ENCODE peak calls at places on chromosomes 5 and 9, in six cellular contexts. One of them, this sample, is unnamed.

GRCh38 chr9:94860678-94861588 is 134.4 kb downstream of the AOPEP start:
- DNase-seq in cardiac muscle cell: peak; percentile 57
- DNase-seq in pancreas: no peak
- DNase-seq in brain microvascular endothelial cell: peak; percentile 82
- DNase-seq in astrocyte: peak; percentile 100
- DNase-seq in tibial artery: no peak
- DNase-seq in this sample: peak; percentile 75

GRCh38 chr5:148796931-148797330 is 29.5 kb upstream of the ADRB2 start:
- DNase-seq in cardiac muscle cell: no peak
- DNase-seq in pancreas: no peak
- DNase-seq in brain microvascular endothelial cell: no peak
- DNase-seq in astrocyte: no peak
- DNase-seq in tibial artery: no peak
- DNase-seq in this sample: no peak

GRCh38 chr5:59500014-59500413 is 393.5 kb downstream of the PDE4D start:
- DNase-seq in cardiac muscle cell: no peak
- DNase-seq in pancreas: no peak
- DNase-seq in brain microvascular endothelial cell: no peak
- DNase-seq in astrocyte: no peak
- DNase-seq in tibial artery: no peak
- DNase-seq in this sample: no peak

GRCh38 chr5:37448941-37449340 is 69.8 kb downstream of the WDR70 start:
- DNase-seq in cardiac muscle cell: peak; percentile 12
- DNase-seq in pancreas: no peak
- DNase-seq in brain microvascular endothelial cell: no peak
- DNase-seq in astrocyte: peak; percentile 62
- DNase-seq in tibial artery: no peak
- DNase-seq in this sample: no peak

GRCh38 chr9:79883073-79883645 is 311.4 kb downstream of the TLE4 start:
- DNase-seq in cardiac muscle cell: no peak
- DNase-seq in pancreas: no peak
- DNase-seq in brain microvascular endothelial cell: no peak
- DNase-seq in astrocyte: no peak
- DNase-seq in tibial artery: no peak
- DNase-seq in this sample: no peak

GRCh38 chr9:129027224-129027684 is 877 bp downstream of the SH3GLB2 start:
- DNase-seq in cardiac muscle cell: no peak
- DNase-seq in pancreas: no peak
- DNase-seq in brain microvascular endothelial cell: no peak
- DNase-seq in astrocyte: no peak
- DNase-seq in tibial artery: no peak
- DNase-seq in this sample: no peak

GRCh38 chr5:57482671-57483106 is at the start of gene ACTBL2:
- DNase-seq in cardiac muscle cell: peak; percentile 65
- DNase-seq in pancreas: no peak
- DNase-seq in brain microvascular endothelial cell: peak; percentile 79
- DNase-seq in astrocyte: peak; percentile 94
- DNase-seq in tibial artery: no peak
- DNase-seq in this sample: no peak

GRCh38 chr9:16960084-16960483 is 89.6 kb upstream of the BNC2 start:
- DNase-seq in cardiac muscle cell: peak; percentile 16
- DNase-seq in pancreas: no peak
- DNase-seq in brain microvascular endothelial cell: peak; percentile 51
- DNase-seq in astrocyte: peak; percentile 41
- DNase-seq in tibial artery: no peak
- DNase-seq in this sample: no peak

GRCh38 chr5:127028822-127029457 is 1.4 kb downstream of the MARCHF3 start:
- DNase-seq in cardiac muscle cell: peak; percentile 13
- DNase-seq in pancreas: no peak
- DNase-seq in brain microvascular endothelial cell: peak; percentile 56
- DNase-seq in astrocyte: no peak
- DNase-seq in tibial artery: peak; percentile 30
- DNase-seq in this sample: no peak

GRCh38 chr5:151627650-151628049 is 36.5 kb upstream of the FAT2 start:
- DNase-seq in cardiac muscle cell: no peak
- DNase-seq in pancreas: no peak
- DNase-seq in brain microvascular endothelial cell: peak; percentile 30
- DNase-seq in astrocyte: peak; percentile 21
- DNase-seq in tibial artery: no peak
- DNase-seq in this sample: no peak

GRCh38 chr5:134989291-134989830 is 21.7 kb downstream of the CATSPER3 start:
- DNase-seq in cardiac muscle cell: peak; percentile 47
- DNase-seq in pancreas: no peak
- DNase-seq in brain microvascular endothelial cell: peak; percentile 2
- DNase-seq in astrocyte: peak; percentile 64
- DNase-seq in tibial artery: no peak
- DNase-seq in this sample: peak; percentile 8

GRCh38 chr9:81861644-81862043 is 66.6 kb upstream of the SPATA31D4 start:
- DNase-seq in cardiac muscle cell: peak; percentile 60
- DNase-seq in pancreas: no peak
- DNase-seq in brain microvascular endothelial cell: peak; percentile 53
- DNase-seq in astrocyte: peak; percentile 88
- DNase-seq in tibial artery: no peak
- DNase-seq in this sample: no peak

GRCh38 chr5:145680744-145681143 is 154.4 kb downstream of the PRELID2 start:
- DNase-seq in cardiac muscle cell: peak; percentile 14
- DNase-seq in pancreas: no peak
- DNase-seq in brain microvascular endothelial cell: no peak
- DNase-seq in astrocyte: no peak
- DNase-seq in tibial artery: no peak
- DNase-seq in this sample: no peak

GRCh38 chr9:27784999-27785713 is 211.9 kb upstream of the C9orf72 start:
- DNase-seq in cardiac muscle cell: peak; percentile 11
- DNase-seq in pancreas: no peak
- DNase-seq in brain microvascular endothelial cell: peak; percentile 29
- DNase-seq in astrocyte: peak; percentile 23
- DNase-seq in tibial artery: no peak
- DNase-seq in this sample: no peak

GRCh38 chr5:172336666-172337310 is 53.2 kb upstream of the UBTD2 start:
- DNase-seq in cardiac muscle cell: no peak
- DNase-seq in pancreas: no peak
- DNase-seq in brain microvascular endothelial cell: no peak
- DNase-seq in astrocyte: no peak
- DNase-seq in tibial artery: no peak
- DNase-seq in this sample: no peak

GRCh38 chr5:110268985-110269384 is 457.5 kb downstream of the TMEM232 start:
- DNase-seq in cardiac muscle cell: no peak
- DNase-seq in pancreas: no peak
- DNase-seq in brain microvascular endothelial cell: no peak
- DNase-seq in astrocyte: no peak
- DNase-seq in tibial artery: no peak
- DNase-seq in this sample: no peak

GRCh38 chr5:157476699-157477408 is 16.8 kb downstream of the NIPAL4 start:
- DNase-seq in cardiac muscle cell: peak; percentile 82
- DNase-seq in pancreas: no peak
- DNase-seq in brain microvascular endothelial cell: peak; percentile 73
- DNase-seq in astrocyte: peak; percentile 45
- DNase-seq in tibial artery: no peak
- DNase-seq in this sample: no peak

GRCh38 chr5:142826741-142827492 is 56.7 kb downstream of the ARHGAP26 start:
- DNase-seq in cardiac muscle cell: peak; percentile 70
- DNase-seq in pancreas: no peak
- DNase-seq in brain microvascular endothelial cell: peak; percentile 62
- DNase-seq in astrocyte: peak; percentile 78
- DNase-seq in tibial artery: no peak
- DNase-seq in this sample: no peak

GRCh38 chr9:107270082-107270481 is 13.0 kb upstream of the RAD23B start:
- DNase-seq in cardiac muscle cell: no peak
- DNase-seq in pancreas: no peak
- DNase-seq in brain microvascular endothelial cell: no peak
- DNase-seq in astrocyte: no peak
- DNase-seq in tibial artery: no peak
- DNase-seq in this sample: no peak

GRCh38 chr9:107269254-107269653 is 13.8 kb upstream of the RAD23B start:
- DNase-seq in cardiac muscle cell: no peak
- DNase-seq in pancreas: no peak
- DNase-seq in brain microvascular endothelial cell: no peak
- DNase-seq in astrocyte: no peak
- DNase-seq in tibial artery: no peak
- DNase-seq in this sample: no peak

GRCh38 chr9:107268560-107268959 is 14.5 kb upstream of the RAD23B start:
- DNase-seq in cardiac muscle cell: no peak
- DNase-seq in pancreas: no peak
- DNase-seq in brain microvascular endothelial cell: no peak
- DNase-seq in astrocyte: no peak
- DNase-seq in tibial artery: no peak
- DNase-seq in this sample: no peak

GRCh38 chr9:107270580-107270979 is 12.5 kb upstream of the RAD23B start:
- DNase-seq in cardiac muscle cell: no peak
- DNase-seq in pancreas: no peak
- DNase-seq in brain microvascular endothelial cell: no peak
- DNase-seq in astrocyte: no peak
- DNase-seq in tibial artery: no peak
- DNase-seq in this sample: no peak

GRCh38 chr9:107269681-107270080 is 13.4 kb upstream of the RAD23B start:
- DNase-seq in cardiac muscle cell: peak; percentile 73
- DNase-seq in pancreas: no peak
- DNase-seq in brain microvascular endothelial cell: no peak
- DNase-seq in astrocyte: no peak
- DNase-seq in tibial artery: no peak
- DNase-seq in this sample: no peak
- H3K4me3 ChIP-seq in cardiac muscle cell: no peak overlapping the region
- H3K4me3 ChIP-seq in pancreas: no peak overlapping the region
- H3K4me3 ChIP-seq in brain microvascular endothelial cell: no peak overlapping the region
- H3K4me3 ChIP-seq in astrocyte: no peak overlapping the region
- H3K4me3 ChIP-seq in tibial artery: no peak overlapping the region
- H3K4me3 ChIP-seq in this sample: no peak overlapping the region

GRCh38 chr5:16160706-16161105 is 18.9 kb downstream of the MARCHF11 start:
- DNase-seq in cardiac muscle cell: peak; percentile 78
- DNase-seq in pancreas: peak; percentile 30
- DNase-seq in brain microvascular endothelial cell: peak; percentile 37
- DNase-seq in astrocyte: peak; percentile 39
- DNase-seq in tibial artery: no peak
- DNase-seq in this sample: peak; percentile 25
- TF ChIP-seq CTCF in cardiac muscle cell: peak; percentile 76
- TF ChIP-seq CTCF in pancreas: peak; percentile 29
- TF ChIP-seq CTCF in brain microvascular endothelial cell: peak; percentile 78
- TF ChIP-seq CTCF in astrocyte: peak; percentile 71
- TF ChIP-seq CTCF in tibial artery: peak; percentile 13
- TF ChIP-seq CTCF in this sample: peak; percentile 75

DNA sequence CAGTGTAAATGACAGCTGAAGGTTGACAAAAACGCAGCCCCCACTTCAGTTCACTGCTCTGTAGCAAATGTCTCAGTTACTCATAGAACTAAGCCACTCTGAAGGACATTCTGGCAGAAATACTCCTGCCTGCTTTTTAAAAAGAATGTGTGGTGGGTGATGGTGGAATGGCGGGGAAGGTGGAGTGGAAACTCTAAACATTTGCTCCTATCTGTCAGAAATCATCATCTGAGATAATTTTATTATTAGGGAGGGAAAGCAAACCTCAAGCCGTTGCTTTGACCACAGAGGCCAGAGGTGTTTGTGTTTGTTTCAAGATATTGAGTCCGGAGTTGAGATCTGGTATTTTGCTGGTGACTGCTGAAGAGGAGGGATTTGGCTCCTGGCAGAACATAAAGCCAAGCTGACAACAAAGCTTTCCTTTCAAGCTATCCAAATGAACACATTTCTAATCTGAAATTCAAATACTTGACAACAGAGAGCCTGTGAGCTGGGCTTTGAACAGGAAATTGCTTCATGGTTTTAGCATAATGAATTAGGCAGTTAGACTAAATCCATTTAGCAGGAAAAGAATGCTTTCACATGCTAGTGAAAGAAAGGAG is 362.7 kb downstream of the CSNK1G3 start:
- DNase-seq in cardiac muscle cell: peak; percentile 90
- DNase-seq in pancreas: no peak
- DNase-seq in brain microvascular endothelial cell: peak; percentile 49
- DNase-seq in astrocyte: peak; percentile 88
- DNase-seq in tibial artery: no peak
- DNase-seq in this sample: no peak
- H3K4me3 ChIP-seq in cardiac muscle cell: no peak overlapping the region
- H3K4me3 ChIP-seq in pancreas: no peak overlapping the region
- H3K4me3 ChIP-seq in brain microvascular endothelial cell: no peak overlapping the region
- H3K4me3 ChIP-seq in astrocyte: peak overlapping the region; percentile 9
- H3K4me3 ChIP-seq in tibial artery: no peak overlapping the region
- H3K4me3 ChIP-seq in this sample: no peak overlapping the region

GRCh38 chr5:112687306-112687705 is 50.4 kb upstream of the APC start:
- DNase-seq in cardiac muscle cell: no peak
- DNase-seq in pancreas: no peak
- DNase-seq in brain microvascular endothelial cell: no peak
- DNase-seq in astrocyte: no peak
- DNase-seq in tibial artery: no peak
- DNase-seq in this sample: no peak
- TF ChIP-seq CTCF in cardiac muscle cell: no peak
- TF ChIP-seq CTCF in pancreas: no peak
- TF ChIP-seq CTCF in brain microvascular endothelial cell: no peak
- TF ChIP-seq CTCF in astrocyte: no peak
- TF ChIP-seq CTCF in tibial artery: no peak
- TF ChIP-seq CTCF in this sample: no peak

GRCh38 chr5:124736111-124736813 is 10.2 kb downstream of the ZNF608 start:
- DNase-seq in cardiac muscle cell: peak; percentile 33
- DNase-seq in pancreas: no peak
- DNase-seq in brain microvascular endothelial cell: peak; percentile 38
- DNase-seq in astrocyte: peak; percentile 94
- DNase-seq in tibial artery: no peak
- DNase-seq in this sample: peak; percentile 89
- H3K4me3 ChIP-seq in cardiac muscle cell: peak overlapping the region; percentile 1
- H3K4me3 ChIP-seq in pancreas: no peak overlapping the region
- H3K4me3 ChIP-seq in brain microvascular endothelial cell: no peak overlapping the region
- H3K4me3 ChIP-seq in astrocyte: peak overlapping the region; percentile 42
- H3K4me3 ChIP-seq in tibial artery: no peak overlapping the region
- H3K4me3 ChIP-seq in this sample: no peak overlapping the region

DNA sequence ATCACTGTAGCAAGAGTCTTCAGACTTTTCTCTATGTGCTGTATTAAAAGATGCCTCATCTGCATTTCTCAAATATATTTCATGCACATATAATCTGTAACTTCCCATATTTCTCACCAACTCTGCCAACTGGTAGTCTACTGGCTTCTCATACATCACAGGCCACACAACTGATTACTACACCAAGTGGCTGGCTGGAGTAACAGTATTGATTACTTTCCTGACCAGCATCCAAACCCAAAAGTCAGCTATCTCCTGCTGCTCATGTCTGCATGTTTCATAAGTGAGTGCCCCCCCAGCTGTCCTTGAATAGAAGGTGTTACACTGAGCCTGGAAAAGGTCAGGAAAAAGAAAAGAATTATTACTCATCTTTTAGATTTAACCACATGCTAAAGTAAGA is 17.4 kb downstream of the ERCC8 start:
- DNase-seq in cardiac muscle cell: no peak
- DNase-seq in pancreas: no peak
- DNase-seq in brain microvascular endothelial cell: no peak
- DNase-seq in astrocyte: no peak
- DNase-seq in tibial artery: no peak
- DNase-seq in this sample: no peak
- TF ChIP-seq CTCF in cardiac muscle cell: no peak
- TF ChIP-seq CTCF in pancreas: no peak
- TF ChIP-seq CTCF in brain microvascular endothelial cell: no peak
- TF ChIP-seq CTCF in astrocyte: no peak
- TF ChIP-seq CTCF in tibial artery: no peak
- TF ChIP-seq CTCF in this sample: no peak

GRCh38 chr9:72855890-72856523 is 96.8 kb downstream of the ALDH1A1 start:
- DNase-seq in cardiac muscle cell: no peak
- DNase-seq in pancreas: no peak
- DNase-seq in brain microvascular endothelial cell: no peak
- DNase-seq in astrocyte: no peak
- DNase-seq in tibial artery: no peak
- DNase-seq in this sample: no peak
- H3K4me3 ChIP-seq in cardiac muscle cell: no peak overlapping the region
- H3K4me3 ChIP-seq in pancreas: no peak overlapping the region
- H3K4me3 ChIP-seq in brain microvascular endothelial cell: no peak overlapping the region
- H3K4me3 ChIP-seq in astrocyte: no peak overlapping the region
- H3K4me3 ChIP-seq in tibial artery: no peak overlapping the region
- H3K4me3 ChIP-seq in this sample: no peak overlapping the region

GRCh38 chr5:150538007-150538917 is 30.3 kb downstream of the NDST1 start:
- DNase-seq in cardiac muscle cell: peak; percentile 36
- DNase-seq in pancreas: no peak
- DNase-seq in brain microvascular endothelial cell: peak; percentile 44
- DNase-seq in astrocyte: peak; percentile 68
- DNase-seq in tibial artery: no peak
- DNase-seq in this sample: no peak
- TF ChIP-seq CTCF in cardiac muscle cell: no peak
- TF ChIP-seq CTCF in pancreas: no peak
- TF ChIP-seq CTCF in brain microvascular endothelial cell: peak; percentile 8
- TF ChIP-seq CTCF in astrocyte: no peak
- TF ChIP-seq CTCF in tibial artery: no peak
- TF ChIP-seq CTCF in this sample: no peak

This sample was measured in AG09309.